ENCODE peak calls at places on chromosome 9, in eight cellular contexts. B, W, E, K, T, O, Z and M are unnamed samples.
A peak's percentile ranks its signal among the peaks of the same experiment; 100 is the strongest.

GRCh38 chr9:125960631-125961030 is 213.5 kb downstream of the PBX3 start:
- DNase-seq in B (no peak), W (no peak), E (no peak), K (no peak), T (no peak), O (no peak), Z (no peak), M (no peak)

GRCh38 chr9:134781895-134782294 is 98.7 kb upstream of the FCN2 start:
- DNase-seq in B (no peak), W (no peak), E (no peak), K (no peak), T (no peak), O (no peak), Z (no peak), M (no peak)

GRCh38 chr9:31590091-31590490 is 794.4 kb upstream of the ACO1 start:
- DNase-seq in B (no peak), W (no peak), E (peak; percentile 74), K (no peak), T (no peak), O (no peak), Z (no peak), M (no peak)

GRCh38 chr9:93665566-93666278 is 89.3 kb downstream of the PHF2 start:
- DNase-seq in B (peak; percentile 42), W (peak; percentile 11), E (no peak), K (peak; percentile 31), T (no peak), O (no peak), Z (peak; percentile 62), M (peak; percentile 9)

GRCh38 chr9:108994695-108995094 is 18.6 kb downstream of the CTNNAL1 start:
- DNase-seq in B (no peak), W (peak; percentile 52), E (peak; percentile 35), K (no peak), T (peak; percentile 20), O (peak; percentile 65), Z (no peak), M (peak; percentile 59)

GRCh38 chr9:7328453-7328852 is 471.1 kb downstream of the DMAC1 start:
- DNase-seq in B (no peak), W (no peak), E (no peak), K (no peak), T (no peak), O (no peak), Z (no peak), M (no peak)

GRCh38 chr9:71769175-71770165 is 1.2 kb upstream of the CEMIP2 start:
- DNase-seq in B (peak; percentile 95), W (peak; percentile 96), E (peak; percentile 81), K (peak; percentile 69), T (peak; percentile 48), O (peak; percentile 89), Z (peak; percentile 91), M (peak; percentile 86)

GRCh38 chr9:136946893-136947891 is 2.1 kb downstream of the C8G start:
- DNase-seq in B (no peak), W (no peak), E (no peak), K (no peak), T (no peak), O (no peak), Z (peak; percentile 68), M (no peak)

GRCh38 chr9:79700607-79701330 is 129.0 kb downstream of the TLE4 start:
- DNase-seq in B (no peak), W (no peak), E (no peak), K (no peak), T (no peak), O (no peak), Z (no peak), M (no peak)

GRCh38 chr9:114484854-114485443 is 20.3 kb downstream of the WHRN start:
- DNase-seq in B (no peak), W (peak; percentile 82), E (peak; percentile 82), K (no peak), T (peak; percentile 31), O (no peak), Z (no peak), M (no peak)

GRCh38 chr9:12847591-12847990 is 72.8 kb downstream of the LURAP1L start:
- DNase-seq in B (no peak), W (no peak), E (no peak), K (no peak), T (no peak), O (no peak), Z (no peak), M (no peak)

GRCh38 chr9:133470427-133470924 is 8.4 kb downstream of the SLC2A6 start:
- DNase-seq in B (no peak), W (no peak), E (no peak), K (no peak), T (no peak), O (no peak), Z (no peak), M (no peak)

GRCh38 chr9:33273972-33274328 is 9.1 kb downstream of the CHMP5 start:
- DNase-seq in B (no peak), W (no peak), E (no peak), K (no peak), T (no peak), O (no peak), Z (no peak), M (no peak)

GRCh38 chr9:25207402-25207801 is 470.8 kb downstream of the TUSC1 start:
- DNase-seq in B (no peak), W (peak; percentile 39), E (no peak), K (no peak), T (no peak), O (no peak), Z (no peak), M (no peak)

GRCh38 chr9:5178126-5178805 is 7.2 kb downstream of the INSL6 start:
- DNase-seq in B (no peak), W (no peak), E (no peak), K (no peak), T (no peak), O (no peak), Z (no peak), M (no peak)

GRCh38 chr9:124595743-124596142 is 88.5 kb upstream of the NR5A1 start:
- DNase-seq in B (peak; percentile 78), W (no peak), E (no peak), K (no peak), T (no peak), O (no peak), Z (no peak), M (no peak)

GRCh38 chr9:68907910-68908309 is 106.0 kb downstream of the PRKACG start:
- DNase-seq in B (no peak), W (no peak), E (no peak), K (no peak), T (no peak), O (no peak), Z (no peak), M (no peak)

GRCh38 chr9:107397076-107398049 is 92.2 kb downstream of the KLF4 start:
- DNase-seq in B (no peak), W (no peak), E (peak; percentile 86), K (no peak), T (no peak), O (peak; percentile 28), Z (no peak), M (no peak)

GRCh38 chr9:97852399-97853055 is 499 bp upstream of the FOXE1 start:
- DNase-seq in B (no peak), W (no peak), E (no peak), K (no peak), T (no peak), O (no peak), Z (no peak), M (no peak)

GRCh38 chr9:97852001-97852398 is 1.0 kb upstream of the FOXE1 start:
- DNase-seq in B (no peak), W (no peak), E (no peak), K (no peak), T (no peak), O (no peak), Z (no peak), M (no peak)

GRCh38 chr9:97849980-97850379 is 3.0 kb upstream of the FOXE1 start:
- DNase-seq in B (no peak), W (no peak), E (no peak), K (no peak), T (no peak), O (no peak), Z (no peak), M (no peak)

GRCh38 chr9:97851450-97851883 is 1.6 kb upstream of the FOXE1 start:
- DNase-seq in B (no peak), W (no peak), E (no peak), K (no peak), T (no peak), O (no peak), Z (no peak), M (no peak)

GRCh38 chr9:97850746-97851449 is 2.1 kb upstream of the FOXE1 start:
- DNase-seq in B (no peak), W (no peak), E (no peak), K (no peak), T (no peak), O (no peak), Z (no peak), M (no peak)
- H3K27me3 ChIP-seq in B (no peaks in the 10 kb centered on the region), W (peaks cover 97% of the 10 kb centered on the region), E (peaks cover 61% of the 10 kb centered on the region), K (peaks cover 100% of the 10 kb centered on the region), T (peaks cover 10% of the 10 kb centered on the region), O (peaks cover 99% of the 10 kb centered on the region), Z (peaks cover 100% of the 10 kb centered on the region), M (peaks cover 100% of the 10 kb centered on the region)

DNA sequence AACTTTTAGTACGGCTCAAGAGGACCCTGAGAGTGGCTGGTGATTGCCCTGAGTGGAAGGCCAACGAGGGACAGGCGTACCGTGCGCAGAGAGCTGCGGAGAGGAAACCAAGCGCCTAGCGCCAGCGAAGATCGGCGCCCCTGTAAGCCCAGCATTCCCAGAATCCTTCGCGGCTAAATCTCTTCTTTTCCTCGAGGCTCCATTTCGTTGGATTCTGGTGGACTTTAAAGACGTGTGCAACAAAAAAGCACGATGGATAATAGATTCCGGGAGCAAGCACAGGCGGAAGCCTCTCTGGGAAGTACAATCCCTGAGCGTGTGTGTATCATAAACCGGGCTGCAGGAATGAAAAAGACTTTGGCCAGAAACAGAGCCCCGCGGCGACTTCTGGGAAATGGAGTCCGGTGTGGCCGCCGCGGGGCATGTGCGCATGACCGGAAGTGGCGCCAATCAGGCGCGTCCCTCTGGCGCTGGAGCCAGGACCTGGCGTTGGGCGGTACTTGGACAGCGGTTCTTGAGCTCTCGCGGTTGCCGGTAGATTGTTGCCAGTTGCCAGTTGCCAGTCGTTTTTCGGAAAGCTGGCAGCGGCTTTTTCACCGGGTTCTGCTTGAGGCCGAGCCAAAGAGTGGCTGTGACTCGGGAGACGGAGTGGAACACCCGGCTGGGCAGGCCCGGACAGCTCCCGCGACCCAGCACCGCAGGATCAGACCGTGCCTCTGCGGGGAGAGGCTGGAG is at the start of gene ZNF79:
- DNase-seq in B (peak; percentile 97), W (peak; percentile 95), E (peak; percentile 84), K (peak; percentile 94), T (peak; percentile 95), O (peak; percentile 95), Z (peak; percentile 97), M (peak; percentile 95)
- TF ChIP-seq CTCF in B (no peak), W (peak; percentile 7), E (no peak), K (peak; percentile 13), T (no peak), O (no peak), Z (no peak), M (peak; percentile 20)

GRCh38 chr9:87614402-87614801 is 111.5 kb upstream of the CTSL start:
- DNase-seq in B (no peak), W (no peak), E (no peak), K (no peak), T (no peak), O (no peak), Z (no peak), M (no peak)
- H3K27me3 ChIP-seq in B (no peaks in the 10 kb centered on the region), W (no peaks in the 10 kb centered on the region), E (no peaks in the 10 kb centered on the region), K (no peaks in the 10 kb centered on the region), T (no peaks in the 10 kb centered on the region), O (no peaks in the 10 kb centered on the region), Z (no peaks in the 10 kb centered on the region), M (no peaks in the 10 kb centered on the region)

DNA sequence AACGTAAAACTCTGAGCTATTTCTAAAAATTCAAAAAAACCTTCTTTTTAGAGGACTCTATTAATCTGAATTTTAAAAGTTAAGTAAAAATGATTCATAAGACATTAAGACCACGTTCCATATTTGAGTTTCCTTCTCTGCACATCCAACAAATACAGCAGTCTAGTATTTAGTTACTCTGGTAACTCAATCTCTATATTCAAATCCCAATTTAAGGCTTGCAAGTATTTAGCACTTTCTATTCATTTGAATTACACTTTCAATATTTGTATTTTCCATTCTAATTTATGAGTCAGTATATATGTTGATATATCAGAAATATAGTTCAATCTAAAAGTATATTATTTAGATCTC is 17.7 kb downstream of the RFX3 start:
- DNase-seq in B (no peak), W (no peak), E (no peak), K (no peak), T (no peak), O (no peak), Z (no peak), M (no peak)
- TF ChIP-seq CTCF in B (no peak), W (no peak), E (no peak), K (no peak), T (no peak), O (no peak), Z (no peak), M (no peak)